ENCODE peak calls at places on chromosomes 13 and 19, in five cellular contexts. W is tibial nerve, M is left lung, B is upper lobe of right lung, P is prostate gland. Y is an unnamed sample.

GRCh38 chr13:27631156-27631555 is 9.5 kb downstream of the POLR1D start:
- DNase-seq in W (no peak), M (no peak), B (no peak), P (no peak), Y (no peak)

GRCh38 chr13:23380534-23380933 is 53.0 kb downstream of the SACS start:
- DNase-seq in W (no peak), M (no peak), B (no peak), P (no peak), Y (no peak)

GRCh38 chr19:5844456-5845433 is 5.2 kb upstream of the FUT6 start:
- DNase-seq in W (no peak), M (no peak), B (no peak), P (no peak), Y (no peak)

GRCh38 chr13:112346173-112346898 is 29.8 kb upstream of the SPACA7 start:
- DNase-seq in W (no peak), M (no peak), B (no peak), P (no peak), Y (no peak)

GRCh38 chr19:30596268-30596667 is 224.1 kb downstream of the ZNF536 start:
- DNase-seq in W (no peak), M (no peak), B (no peak), P (no peak), Y (peak)

GRCh38 chr19:35143231-35143715 is at the start of gene FXYD7:
- DNase-seq in W (no peak), M (no peak), B (no peak), P (no peak), Y (no peak)

GRCh38 chr13:112905990-112906641 is 62.9 kb upstream of the MCF2L start:
- DNase-seq in W (no peak), M (no peak), B (no peak), P (peak), Y (peak)

GRCh38 chr13:37652596-37652995 is 54.0 kb upstream of the POSTN start:
- DNase-seq in W (no peak), M (no peak), B (no peak), P (no peak), Y (no peak)

GRCh38 chr19:7512400-7512851 is 3.5 kb upstream of the ZNF358 start:
- DNase-seq in W (no peak), M (no peak), B (no peak), P (no peak), Y (no peak)

GRCh38 chr19:20315543-20315942 is 148.5 kb downstream of the ZNF486 start:
- DNase-seq in W (no peak), M (no peak), B (no peak), P (no peak), Y (no peak)

GRCh38 chr13:111874981-111875380 is 192.0 kb upstream of the SOX1 start:
- DNase-seq in W (no peak), M (no peak), B (no peak), P (no peak), Y (peak)

GRCh38 chr13:38674208-38674607 is 12.7 kb upstream of the FREM2 start:
- DNase-seq in W (no peak), M (no peak), B (no peak), P (no peak), Y (no peak)

GRCh38 chr13:81664872-81665271 is 1323.9 kb upstream of the SPRY2 start:
- DNase-seq in W (no peak), M (no peak), B (no peak), P (no peak), Y (no peak)

GRCh38 chr19:56403261-56403660 is 871 bp upstream of the ZNF583 start:
- DNase-seq in W (no peak), M (no peak), B (no peak), P (no peak), Y (no peak)

GRCh38 chr19:35306473-35307246 is 14.7 kb downstream of the MAG start:
- DNase-seq in W (no peak), M (no peak), B (no peak), P (no peak), Y (peak)

DNA sequence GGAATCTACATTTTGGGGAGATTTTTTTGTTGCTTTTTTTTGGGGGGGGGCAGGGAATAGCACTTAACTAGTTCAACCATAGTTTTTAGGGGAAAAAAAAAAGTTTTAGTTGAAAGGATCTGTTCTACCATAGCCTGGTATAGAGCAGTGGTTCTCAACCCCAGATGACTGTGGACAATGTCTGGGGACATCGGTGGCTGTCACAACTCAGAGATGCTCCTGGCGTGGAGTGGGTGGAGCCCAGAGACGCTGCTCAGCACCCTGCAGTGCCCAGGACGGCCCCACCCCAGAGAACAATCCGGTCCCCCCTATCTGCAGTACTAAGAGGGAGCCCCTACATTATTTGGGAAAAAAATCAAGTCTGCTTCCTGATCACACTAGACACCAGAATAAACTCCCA is 8.3 kb downstream of the GNG7 start:
- DNase-seq in W (no peak), M (no peak), B (no peak), P (no peak), Y (no peak)
- H3K27ac ChIP-seq in W (no peak), M (peak), B (no peak), P (no peak), Y (peak)

DNA sequence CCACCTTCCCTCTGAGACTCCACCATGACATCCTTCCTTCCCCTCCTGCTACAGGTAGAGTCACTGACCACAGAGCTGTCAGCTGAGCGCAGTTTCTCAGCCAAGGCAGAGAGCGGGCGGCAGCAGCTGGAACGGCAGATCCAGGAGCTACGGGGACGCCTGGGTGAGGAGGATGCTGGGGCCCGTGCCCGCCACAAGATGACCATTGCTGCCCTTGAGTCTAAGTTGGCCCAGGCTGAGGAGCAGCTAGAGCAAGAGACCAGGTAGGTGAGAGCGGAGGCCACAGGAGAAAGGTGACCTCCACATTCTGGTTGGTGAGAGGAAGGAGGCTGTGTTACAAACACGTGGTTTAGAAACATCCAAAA is 27.6 kb downstream of the KCNC3 start:
- DNase-seq in W (no peak), M (no peak), B (peak), P (no peak), Y (no peak)
- H3K27ac ChIP-seq in W (no peak), M (no peak), B (no peak), P (peak), Y (no peak)

DNA sequence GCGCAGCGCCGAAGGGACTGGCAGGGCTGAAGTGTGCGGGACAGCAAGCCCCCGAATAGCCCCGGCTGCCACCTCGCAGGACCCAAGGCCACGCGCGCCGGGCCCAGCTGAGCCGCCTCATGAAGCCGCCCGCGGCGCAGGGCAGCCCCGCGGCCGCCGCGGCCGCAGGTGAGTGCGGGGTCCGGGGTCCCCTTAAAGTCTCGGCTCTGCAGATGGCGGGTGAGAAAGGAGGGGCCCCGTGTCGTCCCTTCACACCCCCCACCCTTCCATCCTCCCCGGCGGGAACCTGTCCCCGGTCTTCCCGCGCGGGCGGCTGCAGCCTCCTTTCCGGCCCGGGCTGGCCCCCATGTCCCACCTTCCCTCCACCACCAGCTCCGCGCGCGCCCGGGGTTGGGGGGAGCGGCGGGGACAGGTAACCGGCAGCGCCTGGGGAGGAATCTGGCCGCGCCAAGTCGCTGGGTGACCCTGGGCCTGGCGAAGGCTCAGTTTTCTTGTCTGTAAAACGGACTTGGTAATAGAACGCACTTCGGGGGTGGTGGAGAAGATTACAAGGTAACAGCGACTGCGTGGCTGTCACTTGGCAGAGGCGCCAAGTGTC is 338 bp downstream of the RGCC start:
- DNase-seq in W (no peak), M (no peak), B (peak), P (no peak), Y (peak)
- H3K27ac ChIP-seq in W (peak), M (peak), B (peak), P (peak), Y (peak)

DNA sequence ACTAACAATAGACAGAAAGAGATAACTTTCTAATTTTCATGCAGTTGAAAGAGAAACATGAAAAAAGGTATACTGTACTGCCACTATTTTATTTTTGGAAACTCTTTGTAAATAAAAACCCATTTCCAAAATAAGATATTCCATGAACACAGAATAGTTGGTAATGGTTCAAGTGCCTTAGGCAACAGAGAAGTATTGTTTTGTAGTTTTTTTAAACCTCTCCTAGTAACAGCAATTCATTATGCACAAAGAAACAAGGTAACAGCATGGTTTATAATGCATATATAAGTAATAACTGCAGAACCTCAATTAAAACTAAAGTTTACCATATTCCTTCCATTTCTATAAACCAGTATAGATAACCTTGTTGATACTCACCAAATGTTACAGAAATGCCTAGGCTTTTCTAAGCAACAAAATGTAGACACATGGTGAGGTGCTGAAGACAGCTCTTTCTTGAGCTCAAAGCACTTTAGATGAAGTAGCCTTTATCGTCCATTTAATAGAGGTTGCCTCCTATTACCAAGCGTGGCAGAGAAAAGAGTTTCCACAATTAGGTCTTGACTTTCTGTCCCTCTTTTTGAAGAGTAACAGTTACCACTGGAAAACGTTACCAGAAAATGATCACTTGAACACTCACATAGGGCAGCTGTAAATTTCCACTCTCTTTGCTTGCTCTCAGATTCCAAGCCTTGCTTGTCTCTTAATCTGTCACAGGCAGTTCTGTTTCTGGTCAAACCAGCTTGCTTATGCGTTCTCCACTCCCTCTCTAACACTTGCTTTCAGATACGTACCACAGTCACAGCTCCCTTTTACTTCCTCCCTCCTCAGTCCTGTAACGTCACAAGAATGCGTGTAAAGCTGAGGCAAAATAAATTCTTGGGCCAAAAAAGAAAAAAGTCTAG is 42.9 kb downstream of the CAB39L start:
- DNase-seq in W (peak), M (no peak), B (no peak), P (peak), Y (no peak)
- H3K27ac ChIP-seq in W (peak), M (peak), B (peak), P (peak), Y (peak)

GRCh38 chr19:44701228-44701627 is 2.3 kb downstream of the CEACAM16 start:
- DNase-seq in W (no peak), M (no peak), B (no peak), P (no peak), Y (no peak)
- H3K27ac ChIP-seq in W (no peak), M (no peak), B (no peak), P (no peak), Y (no peak)

GRCh38 chr19:46015080-46015960 is 7.5 kb downstream of the PGLYRP1 start:
- DNase-seq in W (no peak), M (peak), B (peak), P (peak), Y (peak)
- H3K27ac ChIP-seq in W (no peak), M (no peak), B (no peak), P (no peak), Y (no peak)

GRCh38 chr19:1026189-1027019 is at the start of gene CNN2:
- DNase-seq in W (peak), M (peak), B (peak), P (peak), Y (peak)
- H3K27ac ChIP-seq in W (peak), M (peak), B (peak), P (peak), Y (peak)

GRCh38 chr13:42305503-42305902 is 33.6 kb downstream of the AKAP11 start:
- DNase-seq in W (no peak), M (no peak), B (no peak), P (no peak), Y (no peak)

GRCh38 chr13:42312817-42313431 is 41.0 kb downstream of the AKAP11 start:
- DNase-seq in W (no peak), M (no peak), B (no peak), P (no peak), Y (no peak)

GRCh38 chr13:42307461-42307860 is 35.5 kb downstream of the AKAP11 start:
- DNase-seq in W (no peak), M (no peak), B (no peak), P (no peak), Y (no peak)
- H3K27ac ChIP-seq in W (no peak), M (no peak), B (no peak), P (no peak), Y (no peak)

DNA sequence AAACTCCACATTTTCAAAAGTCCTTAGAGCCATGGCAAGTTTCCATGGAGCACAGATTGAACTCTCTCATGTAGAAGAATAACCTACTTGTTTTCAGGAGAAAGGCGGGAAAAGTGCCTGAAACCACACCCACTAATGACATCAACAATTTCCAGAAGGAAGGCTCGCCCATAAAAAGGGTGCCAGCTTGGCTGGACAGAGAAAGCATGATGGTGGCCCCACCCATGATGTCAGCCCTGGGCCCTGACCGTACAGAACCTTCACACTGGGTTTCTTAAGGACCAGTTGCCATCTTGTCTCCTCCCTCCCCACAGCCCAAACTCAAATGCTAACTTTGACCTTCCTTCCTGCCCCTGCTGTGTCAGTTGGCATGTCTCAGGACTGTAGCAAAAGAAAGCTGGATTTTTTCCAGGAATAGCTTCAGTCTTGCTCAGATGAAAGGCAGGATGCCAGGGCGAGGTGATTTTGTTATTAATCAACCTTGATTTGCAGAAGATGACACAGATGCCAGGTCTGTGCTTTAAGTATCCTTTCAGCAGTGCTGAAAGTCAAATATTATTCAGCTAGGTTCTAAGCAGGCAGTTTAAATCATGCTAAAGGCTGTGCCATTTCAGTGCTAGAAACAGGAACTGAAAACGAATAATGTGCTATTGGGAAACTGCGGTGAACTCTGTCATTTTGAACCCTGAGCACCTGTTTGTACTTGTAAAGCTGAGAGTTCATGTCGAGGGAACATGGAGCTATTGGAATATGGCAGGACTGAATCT is 89.5 kb upstream of the RFC3 start:
- DNase-seq in W (peak), M (peak), B (no peak), P (no peak), Y (no peak)
- H3K27ac ChIP-seq in W (peak), M (peak), B (peak), P (no peak), Y (no peak)